ENCODE peak calls at places on chromosomes 1 and 21, in six cellular contexts. V, Z, P, I, X and F are unnamed samples. For H3K4me1, the result is how much of the 10 kb centered on the place peaks cover.

GRCh38 chr1:30779294-30780071 is 21.9 kb upstream of the LAPTM5 start:
- DNase-seq in V (peak), Z (peak), P (peak), I (peak), X (peak), F (peak)

GRCh38 chr1:22077728-22078127 is 25.2 kb downstream of the CDC42 start:
- DNase-seq in V (no peak), Z (no peak), P (no peak), I (no peak), X (no peak), F (no peak)

GRCh38 chr1:201538618-201539551 is at the start of gene NAV1:
- DNase-seq in V (peak), Z (peak), P (peak), I (no peak), X (peak), F (no peak)

GRCh38 chr21:44537930-44538911 is 1.8 kb downstream of the KRTAP10-1 start:
- DNase-seq in V (no peak), Z (no peak), P (no peak), I (no peak), X (no peak), F (no peak)

GRCh38 chr1:212269306-212269705 is 15.9 kb upstream of the PPP2R5A start:
- DNase-seq in V (no peak), Z (no peak), P (no peak), I (no peak), X (no peak), F (no peak)

GRCh38 chr1:227136210-227136609 is 182.1 kb downstream of the CDC42BPA start:
- DNase-seq in V (no peak), Z (peak), P (no peak), I (no peak), X (no peak), F (no peak)

GRCh38 chr1:30420519-30421050 is 302.8 kb downstream of the MATN1 start:
- DNase-seq in V (no peak), Z (no peak), P (peak), I (no peak), X (no peak), F (no peak)

GRCh38 chr1:109969430-109969829 is 15.1 kb upstream of the AHCYL1 start:
- DNase-seq in V (no peak), Z (no peak), P (no peak), I (no peak), X (no peak), F (no peak)

GRCh38 chr1:238485062-238485905 is 594.6 kb upstream of the ZP4 start:
- DNase-seq in V (peak), Z (no peak), P (no peak), I (no peak), X (no peak), F (no peak)

GRCh38 chr1:57741521-57741920 is 317.7 kb upstream of the DAB1 start:
- DNase-seq in V (no peak), Z (no peak), P (no peak), I (no peak), X (no peak), F (no peak)

GRCh38 chr21:31798842-31799691 is 67.1 kb upstream of the SCAF4 start:
- DNase-seq in V (no peak), Z (no peak), P (no peak), I (no peak), X (no peak), F (no peak)

GRCh38 chr1:246142320-246142893 is 364.7 kb downstream of the SMYD3 start:
- DNase-seq in V (peak), Z (no peak), P (no peak), I (no peak), X (no peak), F (no peak)

GRCh38 chr1:53590581-53591515 is 131.6 kb downstream of the DMRTB1 start:
- DNase-seq in V (no peak), Z (peak), P (no peak), I (no peak), X (no peak), F (no peak)

GRCh38 chr1:219568728-219569127 is 44.2 kb downstream of the ZC3H11B start:
- DNase-seq in V (no peak), Z (no peak), P (no peak), I (no peak), X (no peak), F (no peak)

GRCh38 chr1:91885331-91885715 is 628 bp downstream of the TGFBR3 start:
- DNase-seq in V (peak), Z (no peak), P (peak), I (peak), X (peak), F (no peak)

GRCh38 chr1:113286156-113286555 is 104.2 kb upstream of the MAGI3 start:
- DNase-seq in V (no peak), Z (no peak), P (no peak), I (no peak), X (no peak), F (no peak)

GRCh38 chr1:23420778-23421177 is 3.8 kb downstream of the TCEA3 start:
- DNase-seq in V (no peak), Z (no peak), P (no peak), I (no peak), X (no peak), F (no peak)

GRCh38 chr1:114458208-114458777 is 52.7 kb downstream of the TRIM33 start:
- DNase-seq in V (peak), Z (no peak), P (no peak), I (no peak), X (no peak), F (no peak)

GRCh38 chr1:111704240-111704639 is 35.0 kb downstream of the INKA2 start:
- DNase-seq in V (no peak), Z (no peak), P (no peak), I (no peak), X (no peak), F (no peak)

GRCh38 chr1:161733526-161733925 is 12.2 kb downstream of the FCRLB start:
- DNase-seq in V (peak), Z (no peak), P (no peak), I (no peak), X (no peak), F (no peak)

DNA sequence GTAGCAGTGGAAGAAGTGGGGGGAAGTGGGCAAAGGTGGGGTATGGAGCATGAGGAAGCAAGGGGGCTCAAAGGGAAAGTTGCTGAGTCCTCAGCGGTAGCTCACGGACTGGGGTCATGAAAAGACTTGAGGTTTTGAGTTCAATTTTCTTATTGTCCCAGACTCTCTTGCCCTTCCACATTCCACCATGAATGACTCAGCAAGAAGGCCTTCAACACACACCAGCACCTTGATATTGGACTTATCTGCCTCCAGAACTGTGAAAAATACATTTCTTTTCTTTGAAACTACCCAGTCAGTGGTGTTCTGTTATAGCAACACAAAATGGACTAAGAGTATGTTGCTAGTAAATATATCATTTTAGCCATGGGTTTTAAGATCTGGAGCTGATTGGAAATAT is 17.3 kb upstream of the RHBDL2 start:
- DNase-seq in V (peak), Z (no peak), P (no peak), I (no peak), X (no peak), F (no peak)
- H3K4me1 ChIP-seq in V (under half), Z (under half), P (under half), I (under half), X (under half), F (under half)

DNA sequence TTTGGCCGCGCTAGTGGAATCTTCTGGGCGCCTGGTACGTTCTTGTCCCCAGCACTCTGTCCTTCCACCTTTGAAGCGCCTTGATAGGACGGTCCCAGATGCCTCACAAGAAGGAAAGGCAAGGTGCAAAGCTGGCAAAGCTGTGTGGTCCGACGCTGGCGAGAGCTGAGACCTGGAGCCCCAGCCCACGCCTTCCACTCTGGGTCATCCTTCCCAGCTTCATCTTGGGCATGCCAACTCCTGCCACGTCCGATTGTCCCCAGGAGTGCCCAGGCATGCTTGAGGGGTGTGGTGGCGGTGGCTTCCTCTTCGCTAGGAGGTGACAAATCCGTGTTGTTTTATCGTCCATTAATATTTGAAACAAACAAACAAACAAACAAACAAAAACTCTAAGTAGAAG is 123.9 kb upstream of the DPYD start:
- DNase-seq in V (no peak), Z (peak), P (no peak), I (no peak), X (no peak), F (no peak)
- H3K4me3 ChIP-seq in V (no peak), Z (peak), P (no peak), I (no peak), X (peak), F (peak)

GRCh38 chr1:7339014-7339413 is 432.1 kb upstream of the VAMP3 start:
- DNase-seq in V (no peak), Z (no peak), P (no peak), I (no peak), X (no peak), F (no peak)
- H3K4me1 ChIP-seq in V (under half), Z (half or more), P (under half), I (under half), X (under half), F (under half)

GRCh38 chr1:52366517-52366827 is 467 bp upstream of the CC2D1B start:
- DNase-seq in V (no peak), Z (no peak), P (no peak), I (no peak), X (no peak), F (no peak)

GRCh38 chr1:52365746-52366516 is at the start of gene CC2D1B:
- DNase-seq in V (peak), Z (peak), P (peak), I (peak), X (peak), F (peak)

GRCh38 chr1:52365091-52365745 is 787 bp downstream of the CC2D1B start:
- DNase-seq in V (peak), Z (peak), P (peak), I (no peak), X (peak), F (peak)

GRCh38 chr1:52367272-52367671 is 1.3 kb upstream of the CC2D1B start:
- DNase-seq in V (no peak), Z (no peak), P (no peak), I (no peak), X (no peak), F (no peak)

DNA sequence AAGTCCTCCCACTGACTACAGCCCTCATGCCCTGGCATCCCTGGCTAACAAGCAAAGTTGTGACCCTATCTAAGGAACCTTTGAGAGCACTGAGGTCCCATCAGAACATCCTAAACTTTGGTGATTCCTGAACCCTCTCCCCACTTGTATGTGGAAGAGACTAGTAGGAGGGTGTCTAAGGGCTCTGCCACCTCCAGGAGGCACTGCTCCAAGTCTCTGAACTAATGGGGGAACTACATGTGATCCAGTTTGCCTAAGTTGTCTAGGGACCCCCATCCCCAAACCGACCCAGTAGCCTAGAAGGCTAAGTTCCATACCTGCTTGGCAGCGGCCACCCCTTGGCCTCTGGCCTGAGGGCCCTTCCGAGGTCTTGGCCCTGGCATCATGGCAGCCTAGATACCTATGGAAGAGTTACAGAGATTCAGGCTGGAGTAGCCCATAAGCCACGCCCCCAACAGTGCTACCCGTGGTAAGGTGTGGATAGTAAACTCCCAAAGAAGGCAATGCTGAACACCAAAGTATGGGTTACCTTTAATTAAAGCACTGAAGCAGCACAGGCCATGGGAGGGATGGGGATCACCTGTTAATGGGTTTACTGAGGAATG is 1.7 kb downstream of the CC2D1B start:
- DNase-seq in V (no peak), Z (peak), P (no peak), I (no peak), X (no peak), F (no peak)
- H3K4me3 ChIP-seq in V (no peak), Z (peak), P (no peak), I (no peak), X (peak), F (no peak)

GRCh38 chr1:88780485-88780884 is 96.4 kb downstream of the PKN2 start:
- DNase-seq in V (no peak), Z (no peak), P (no peak), I (no peak), X (no peak), F (no peak)
- H3K4me1 ChIP-seq in V (under half), Z (under half), P (under half), I (under half), X (under half), F (under half)

GRCh38 chr21:43334214-43334958 is 92.5 kb downstream of the SIK1 start:
- DNase-seq in V (no peak), Z (no peak), P (no peak), I (no peak), X (no peak), F (no peak)
- H3K4me3 ChIP-seq in V (no peak), Z (no peak), P (no peak), I (no peak), X (no peak), F (no peak)

GRCh38 chr1:77976433-77977076 is 2.3 kb downstream of the FUBP1 start:
- DNase-seq in V (peak), Z (no peak), P (no peak), I (no peak), X (no peak), F (no peak)
- H3K4me1 ChIP-seq in V (under half), Z (under half), P (half or more), I (half or more), X (half or more), F (half or more)

DNA sequence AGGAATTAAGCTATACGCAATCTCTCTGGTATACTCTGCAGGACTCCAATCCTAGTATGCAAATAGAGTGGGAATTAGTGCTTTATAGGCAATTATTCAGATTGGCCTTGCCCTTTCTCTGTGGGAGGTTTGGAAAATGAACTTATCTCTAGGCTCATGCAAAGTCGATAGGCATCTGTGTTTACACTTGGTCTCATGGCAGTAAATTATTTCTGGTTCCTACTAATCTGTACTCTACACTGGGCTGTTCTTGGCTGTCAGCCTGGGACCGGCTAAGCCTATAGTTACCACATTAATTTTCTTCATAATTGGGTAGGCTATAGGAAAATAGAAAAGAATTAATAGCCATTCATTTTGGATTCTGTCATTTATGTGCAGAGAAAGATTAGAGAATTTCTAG is 544.6 kb downstream of the AMY1C start:
- DNase-seq in V (peak), Z (peak), P (no peak), I (no peak), X (no peak), F (no peak)
- H3K4me3 ChIP-seq in V (no peak), Z (no peak), P (no peak), I (no peak), X (no peak), F (no peak)

GRCh38 chr1:145906954-145907755 is 2.7 kb downstream of the ITGA10 start:
- DNase-seq in V (no peak), Z (no peak), P (no peak), I (no peak), X (no peak), F (no peak)
- H3K4me1 ChIP-seq in V (under half), Z (under half), P (under half), I (under half), X (under half), F (under half)